ENCODE peak calls at places on chromosome 17, in eight cellular contexts. One of them, this sample, is unnamed.

GRCh38 chr17:58245428-58246103 is 7.2 kb downstream of the LPO start:
- DNase-seq in fibroblast of pulmonary artery: no peak
- DNase-seq in tibial artery: no peak
- DNase-seq in brain microvascular endothelial cell: no peak
- DNase-seq in left ventricle myocardium inferior: no peak
- DNase-seq in uterus: no peak
- DNase-seq in hepatocyte: peak; percentile 61
- DNase-seq in A549: no peak
- DNase-seq in this sample: no peak

GRCh38 chr17:28406478-28406824 is 439 bp upstream of the SLC46A1 start:
- DNase-seq in fibroblast of pulmonary artery: no peak
- DNase-seq in tibial artery: no peak
- DNase-seq in brain microvascular endothelial cell: no peak
- DNase-seq in left ventricle myocardium inferior: no peak
- DNase-seq in uterus: no peak
- DNase-seq in hepatocyte: peak; percentile 62
- DNase-seq in A549: no peak
- DNase-seq in this sample: no peak

GRCh38 chr17:52084176-52084575 is 74.3 kb downstream of the CA10 start:
- DNase-seq in fibroblast of pulmonary artery: no peak
- DNase-seq in tibial artery: no peak
- DNase-seq in brain microvascular endothelial cell: no peak
- DNase-seq in left ventricle myocardium inferior: no peak
- DNase-seq in uterus: no peak
- DNase-seq in hepatocyte: no peak
- DNase-seq in A549: no peak
- DNase-seq in this sample: no peak

GRCh38 chr17:74632196-74632540 is 8.6 kb upstream of the CD300E start:
- DNase-seq in fibroblast of pulmonary artery: no peak
- DNase-seq in tibial artery: no peak
- DNase-seq in brain microvascular endothelial cell: no peak
- DNase-seq in left ventricle myocardium inferior: no peak
- DNase-seq in uterus: no peak
- DNase-seq in hepatocyte: no peak
- DNase-seq in A549: no peak
- DNase-seq in this sample: no peak

GRCh38 chr17:76405967-76406647 is 21.7 kb downstream of the SPHK1 start:
- DNase-seq in fibroblast of pulmonary artery: no peak
- DNase-seq in tibial artery: peak; percentile 69
- DNase-seq in brain microvascular endothelial cell: no peak
- DNase-seq in left ventricle myocardium inferior: peak; percentile 87
- DNase-seq in uterus: no peak
- DNase-seq in hepatocyte: no peak
- DNase-seq in A549: no peak
- DNase-seq in this sample: no peak

GRCh38 chr17:38587193-38587592 is 18.6 kb downstream of the SRCIN1 start:
- DNase-seq in fibroblast of pulmonary artery: no peak
- DNase-seq in tibial artery: no peak
- DNase-seq in brain microvascular endothelial cell: no peak
- DNase-seq in left ventricle myocardium inferior: no peak
- DNase-seq in uterus: no peak
- DNase-seq in hepatocyte: no peak
- DNase-seq in A549: no peak
- DNase-seq in this sample: no peak

GRCh38 chr17:82931696-82932060 is 91.9 kb upstream of the ZNF750 start:
- DNase-seq in fibroblast of pulmonary artery: peak; percentile 85
- DNase-seq in tibial artery: peak; percentile 80
- DNase-seq in brain microvascular endothelial cell: peak; percentile 96
- DNase-seq in left ventricle myocardium inferior: peak; percentile 70
- DNase-seq in uterus: peak; percentile 86
- DNase-seq in hepatocyte: no peak
- DNase-seq in A549: no peak
- DNase-seq in this sample: peak; percentile 59

GRCh38 chr17:81002409-81003361 is 11.0 kb downstream of the CHMP6 start:
- DNase-seq in fibroblast of pulmonary artery: peak; percentile 66
- DNase-seq in tibial artery: no peak
- DNase-seq in brain microvascular endothelial cell: no peak
- DNase-seq in left ventricle myocardium inferior: peak; percentile 63
- DNase-seq in uterus: peak; percentile 71
- DNase-seq in hepatocyte: no peak
- DNase-seq in A549: no peak
- DNase-seq in this sample: no peak

DNA sequence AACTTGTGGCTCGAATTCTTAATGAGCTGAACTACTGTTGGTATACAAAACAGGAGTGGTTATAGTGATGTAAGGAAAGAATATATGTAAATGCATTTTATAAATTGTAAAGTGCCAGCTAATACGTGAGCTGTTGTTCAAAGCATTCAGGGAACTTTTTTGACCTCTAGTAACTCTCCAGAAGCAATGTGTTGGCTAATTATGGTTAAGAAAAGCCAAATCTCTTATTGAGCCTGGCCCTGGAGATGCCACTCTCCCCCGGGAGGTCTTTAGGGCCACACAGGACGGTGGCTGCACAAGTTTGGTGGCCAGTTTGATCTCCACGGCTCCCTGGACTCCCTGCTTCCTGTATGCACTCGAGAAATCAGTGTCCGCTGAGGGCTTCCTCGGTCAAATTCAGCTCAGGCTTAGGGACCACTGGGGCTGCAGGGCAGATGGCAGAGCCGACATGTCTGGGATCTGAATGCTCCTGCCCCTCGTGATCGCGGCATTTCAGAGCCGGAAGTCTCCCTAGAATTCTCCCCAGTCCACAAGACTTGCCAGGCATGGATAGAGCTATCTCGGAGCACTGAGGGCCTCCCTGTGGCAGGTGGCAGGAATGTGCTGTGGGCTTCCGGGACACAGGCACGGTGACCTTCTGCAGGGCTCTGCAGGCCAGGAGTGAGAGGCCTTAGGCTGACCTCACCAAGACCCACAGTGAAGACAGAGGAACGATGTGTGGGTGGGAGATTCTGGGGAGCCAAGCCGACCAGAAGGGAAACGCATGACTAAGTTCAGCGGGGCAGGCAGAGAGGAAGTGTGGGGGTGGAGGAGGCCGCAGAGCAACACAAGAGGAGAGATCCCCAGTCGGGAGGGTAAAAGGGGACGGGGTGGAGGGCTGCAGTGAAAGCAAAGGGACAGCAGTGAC is 18.6 kb upstream of the PITPNM3 start:
- DNase-seq in fibroblast of pulmonary artery: peak; percentile 65
- DNase-seq in tibial artery: no peak
- DNase-seq in brain microvascular endothelial cell: peak; percentile 69
- DNase-seq in left ventricle myocardium inferior: peak; percentile 41
- DNase-seq in uterus: no peak
- DNase-seq in hepatocyte: no peak
- DNase-seq in A549: no peak
- DNase-seq in this sample: no peak
- TF ChIP-seq CTCF in fibroblast of pulmonary artery: peak; percentile 8
- TF ChIP-seq CTCF in tibial artery: no peak
- TF ChIP-seq CTCF in brain microvascular endothelial cell: no peak
- TF ChIP-seq CTCF in left ventricle myocardium inferior: peak; percentile 30
- TF ChIP-seq CTCF in uterus: no peak
- TF ChIP-seq CTCF in hepatocyte: no peak
- TF ChIP-seq CTCF in A549: no peak
- TF ChIP-seq CTCF in this sample: peak; percentile 13

GRCh38 chr17:386145-386876 is 33.7 kb upstream of the RPH3AL start:
- DNase-seq in fibroblast of pulmonary artery: peak; percentile 21
- DNase-seq in tibial artery: peak; percentile 80
- DNase-seq in brain microvascular endothelial cell: peak; percentile 12
- DNase-seq in left ventricle myocardium inferior: peak; percentile 84
- DNase-seq in uterus: peak; percentile 50
- DNase-seq in hepatocyte: peak; percentile 87
- DNase-seq in A549: peak; percentile 76
- DNase-seq in this sample: no peak
- H3K4me3 ChIP-seq in fibroblast of pulmonary artery: no peak overlapping the region
- H3K4me3 ChIP-seq in tibial artery: peak overlapping the region; percentile 47
- H3K4me3 ChIP-seq in brain microvascular endothelial cell: no peak overlapping the region
- H3K4me3 ChIP-seq in left ventricle myocardium inferior: peak overlapping the region; percentile 69
- H3K4me3 ChIP-seq in uterus: peak overlapping the region; percentile 27
- H3K4me3 ChIP-seq in hepatocyte: peak overlapping the region; percentile 55
- H3K4me3 ChIP-seq in A549: peak overlapping the region; percentile 69
- H3K4me3 ChIP-seq in this sample: no peak overlapping the region

GRCh38 chr17:66448008-66448644 is 145.7 kb downstream of the PRKCA start:
- DNase-seq in fibroblast of pulmonary artery: no peak
- DNase-seq in tibial artery: no peak
- DNase-seq in brain microvascular endothelial cell: no peak
- DNase-seq in left ventricle myocardium inferior: no peak
- DNase-seq in uterus: no peak
- DNase-seq in hepatocyte: no peak
- DNase-seq in A549: no peak
- DNase-seq in this sample: no peak

GRCh38 chr17:66449418-66449977 is 147.1 kb downstream of the PRKCA start:
- DNase-seq in fibroblast of pulmonary artery: no peak
- DNase-seq in tibial artery: no peak
- DNase-seq in brain microvascular endothelial cell: no peak
- DNase-seq in left ventricle myocardium inferior: no peak
- DNase-seq in uterus: no peak
- DNase-seq in hepatocyte: no peak
- DNase-seq in A549: no peak
- DNase-seq in this sample: no peak

GRCh38 chr17:66450008-66450856 is 147.8 kb downstream of the PRKCA start:
- DNase-seq in fibroblast of pulmonary artery: no peak
- DNase-seq in tibial artery: no peak
- DNase-seq in brain microvascular endothelial cell: no peak
- DNase-seq in left ventricle myocardium inferior: no peak
- DNase-seq in uterus: no peak
- DNase-seq in hepatocyte: no peak
- DNase-seq in A549: no peak
- DNase-seq in this sample: no peak

GRCh38 chr17:66450857-66451158 is 148.4 kb downstream of the PRKCA start:
- DNase-seq in fibroblast of pulmonary artery: no peak
- DNase-seq in tibial artery: no peak
- DNase-seq in brain microvascular endothelial cell: no peak
- DNase-seq in left ventricle myocardium inferior: no peak
- DNase-seq in uterus: no peak
- DNase-seq in hepatocyte: no peak
- DNase-seq in A549: no peak
- DNase-seq in this sample: no peak

DNA sequence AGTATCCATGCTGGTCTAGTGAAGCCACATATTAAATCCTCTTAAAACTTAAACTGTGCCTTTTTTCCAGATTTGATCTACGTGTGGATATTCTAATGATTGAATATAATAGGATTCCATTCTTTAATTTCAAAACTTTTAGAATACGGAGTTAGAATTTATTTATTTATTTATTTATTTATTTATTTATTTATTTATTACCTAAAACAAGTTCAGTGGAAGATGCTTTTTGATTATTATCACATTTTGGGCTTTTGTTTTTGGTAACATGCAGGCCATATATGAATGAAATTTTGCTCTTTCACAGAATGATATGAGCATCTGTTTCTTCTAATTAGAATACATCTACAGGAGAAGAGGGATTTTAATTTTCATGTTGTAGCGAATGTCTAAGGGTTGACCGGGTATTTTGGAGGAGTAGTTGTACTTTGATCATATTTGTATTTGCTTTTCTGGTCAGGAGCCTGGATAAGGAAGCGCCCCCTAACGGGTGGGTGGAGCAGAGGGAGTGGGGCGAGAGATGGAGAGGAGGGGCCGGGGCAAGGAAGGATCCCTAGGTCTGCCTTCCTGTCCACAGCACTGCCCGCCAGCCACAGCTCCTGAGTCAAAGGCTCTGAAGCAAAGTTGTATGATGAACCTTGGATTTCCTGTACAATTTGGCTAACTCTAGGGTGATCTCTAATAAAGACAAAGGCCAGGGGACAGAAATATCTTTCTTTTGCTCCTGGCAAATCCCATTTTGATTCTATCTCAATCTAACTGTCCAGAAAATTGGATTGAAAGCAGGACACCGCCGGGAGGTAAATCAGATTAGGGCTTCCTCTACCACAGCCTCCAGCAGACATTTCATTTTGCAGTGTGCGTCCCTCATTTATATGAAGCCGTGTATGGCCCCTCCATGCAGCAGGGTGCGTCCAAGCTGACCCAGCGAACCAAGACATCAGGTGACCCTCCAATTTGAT is 149.1 kb downstream of the PRKCA start:
- DNase-seq in fibroblast of pulmonary artery: no peak
- DNase-seq in tibial artery: no peak
- DNase-seq in brain microvascular endothelial cell: no peak
- DNase-seq in left ventricle myocardium inferior: no peak
- DNase-seq in uterus: no peak
- DNase-seq in hepatocyte: peak; percentile 55
- DNase-seq in A549: peak; percentile 62
- DNase-seq in this sample: no peak
- TF ChIP-seq CTCF in fibroblast of pulmonary artery: peak; percentile 14
- TF ChIP-seq CTCF in tibial artery: no peak
- TF ChIP-seq CTCF in brain microvascular endothelial cell: peak; percentile 47
- TF ChIP-seq CTCF in left ventricle myocardium inferior: no peak
- TF ChIP-seq CTCF in uterus: no peak
- TF ChIP-seq CTCF in hepatocyte: peak; percentile 26
- TF ChIP-seq CTCF in A549: peak; percentile 52
- TF ChIP-seq CTCF in this sample: peak; percentile 11

GRCh38 chr17:2058521-2059124 is 3.7 kb downstream of the HIC1 start:
- DNase-seq in fibroblast of pulmonary artery: peak; percentile 91
- DNase-seq in tibial artery: no peak
- DNase-seq in brain microvascular endothelial cell: peak; percentile 37
- DNase-seq in left ventricle myocardium inferior: peak; percentile 85
- DNase-seq in uterus: peak; percentile 75
- DNase-seq in hepatocyte: peak; percentile 63
- DNase-seq in A549: peak; percentile 80
- DNase-seq in this sample: no peak

GRCh38 chr17:2057130-2057713 is 2.3 kb downstream of the HIC1 start:
- DNase-seq in fibroblast of pulmonary artery: peak; percentile 39
- DNase-seq in tibial artery: no peak
- DNase-seq in brain microvascular endothelial cell: no peak
- DNase-seq in left ventricle myocardium inferior: no peak
- DNase-seq in uterus: no peak
- DNase-seq in hepatocyte: no peak
- DNase-seq in A549: no peak
- DNase-seq in this sample: no peak

GRCh38 chr17:2056221-2057129 is 1.6 kb downstream of the HIC1 start:
- DNase-seq in fibroblast of pulmonary artery: peak; percentile 72
- DNase-seq in tibial artery: no peak
- DNase-seq in brain microvascular endothelial cell: peak; percentile 27
- DNase-seq in left ventricle myocardium inferior: no peak
- DNase-seq in uterus: peak; percentile 50
- DNase-seq in hepatocyte: peak; percentile 63
- DNase-seq in A549: no peak
- DNase-seq in this sample: no peak

GRCh38 chr17:2059125-2059836 is 4.4 kb downstream of the HIC1 start:
- DNase-seq in fibroblast of pulmonary artery: no peak
- DNase-seq in tibial artery: no peak
- DNase-seq in brain microvascular endothelial cell: no peak
- DNase-seq in left ventricle myocardium inferior: no peak
- DNase-seq in uterus: no peak
- DNase-seq in hepatocyte: no peak
- DNase-seq in A549: no peak
- DNase-seq in this sample: no peak

DNA sequence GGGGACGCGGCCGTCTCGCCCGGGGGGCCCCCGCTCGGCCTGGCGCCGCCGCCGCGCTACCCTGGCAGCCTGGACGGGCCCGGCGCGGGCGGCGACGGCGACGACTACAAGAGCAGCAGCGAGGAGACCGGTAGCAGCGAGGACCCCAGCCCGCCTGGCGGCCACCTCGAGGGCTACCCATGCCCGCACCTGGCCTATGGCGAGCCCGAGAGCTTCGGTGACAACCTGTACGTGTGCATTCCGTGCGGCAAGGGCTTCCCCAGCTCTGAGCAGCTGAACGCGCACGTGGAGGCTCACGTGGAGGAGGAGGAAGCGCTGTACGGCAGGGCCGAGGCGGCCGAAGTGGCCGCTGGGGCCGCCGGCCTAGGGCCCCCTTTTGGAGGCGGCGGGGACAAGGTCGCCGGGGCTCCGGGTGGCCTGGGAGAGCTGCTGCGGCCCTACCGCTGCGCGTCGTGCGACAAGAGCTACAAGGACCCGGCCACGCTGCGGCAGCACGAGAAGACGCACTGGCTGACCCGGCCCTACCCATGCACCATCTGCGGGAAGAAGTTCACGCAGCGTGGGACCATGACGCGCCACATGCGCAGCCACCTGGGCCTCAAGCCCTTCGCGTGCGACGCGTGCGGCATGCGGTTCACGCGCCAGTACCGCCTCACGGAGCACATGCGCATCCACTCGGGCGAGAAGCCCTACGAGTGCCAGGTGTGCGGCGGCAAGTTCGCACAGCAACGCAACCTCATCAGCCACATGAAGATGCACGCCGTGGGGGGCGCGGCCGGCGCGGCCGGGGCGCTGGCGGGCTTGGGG is 3.0 kb downstream of the HIC1 start:
- DNase-seq in fibroblast of pulmonary artery: peak; percentile 59
- DNase-seq in tibial artery: no peak
- DNase-seq in brain microvascular endothelial cell: no peak
- DNase-seq in left ventricle myocardium inferior: no peak
- DNase-seq in uterus: no peak
- DNase-seq in hepatocyte: no peak
- DNase-seq in A549: no peak
- DNase-seq in this sample: no peak
- H3K4me3 ChIP-seq in fibroblast of pulmonary artery: peak overlapping the region; percentile 64
- H3K4me3 ChIP-seq in tibial artery: no peak overlapping the region
- H3K4me3 ChIP-seq in brain microvascular endothelial cell: peak overlapping the region; percentile 70
- H3K4me3 ChIP-seq in left ventricle myocardium inferior: peak overlapping the region; percentile 84
- H3K4me3 ChIP-seq in uterus: no peak overlapping the region
- H3K4me3 ChIP-seq in hepatocyte: no peak overlapping the region
- H3K4me3 ChIP-seq in A549: no peak overlapping the region
- H3K4me3 ChIP-seq in this sample: no peak overlapping the region